ENCODE peak calls at places on chromosomes 12 and 14, in nine cellular contexts. I, Y, L, U, A, Z, K, R and T are unnamed samples.

GRCh38 chr14:56422703-56423213 is 156.8 kb upstream of the TMEM260 start:
- DNase-seq in Y (peak), K (peak), A (peak), R (peak), U (no peak), Z (no peak), L (peak), I (peak), T (peak)

GRCh38 chr12:68106160-68106559 is 53.4 kb downstream of the IFNG start:
- DNase-seq in A (no peak), R (peak), Y (no peak), U (no peak), L (no peak), I (no peak), Z (no peak), K (no peak), T (peak)

GRCh38 chr12:122081108-122081696 is 2.6 kb downstream of the MLXIP start:
- DNase-seq in Y (no peak), R (peak), U (no peak), A (no peak), L (no peak), K (no peak), Z (no peak), I (no peak), T (peak)

GRCh38 chr14:41607119-41607785 is 576 bp downstream of the LRFN5 start:
- DNase-seq in I (no peak), R (no peak), K (peak), U (no peak), A (no peak), Z (no peak), L (peak), Y (no peak), T (no peak)

GRCh38 chr14:61493239-61493638 is 171.9 kb downstream of the PRKCH start:
- DNase-seq in Y (no peak), K (no peak), I (no peak), A (no peak), Z (no peak), L (no peak), R (peak), U (no peak), T (no peak)

GRCh38 chr12:50839032-50839431 is 3.7 kb upstream of the TMPRSS12 start:
- DNase-seq in R (no peak), U (no peak), K (no peak), I (no peak), Y (no peak), A (no peak), L (no peak), Z (no peak), T (no peak)

GRCh38 chr14:23352506-23353432 is at the start of gene SLC22A17:
- DNase-seq in K (peak), R (peak), I (no peak), Y (no peak), L (peak), A (no peak), U (no peak), Z (peak), T (peak)

GRCh38 chr12:101648195-101648594 is 49.2 kb upstream of the CHPT1 start:
- DNase-seq in A (no peak), R (no peak), I (no peak), L (no peak), Z (no peak), K (no peak), Y (no peak), U (no peak), T (no peak)

GRCh38 chr12:128543493-128543892 is 276.5 kb downstream of the TMEM132C start:
- DNase-seq in I (no peak), L (no peak), Y (no peak), R (no peak), K (no peak), U (no peak), A (no peak), Z (no peak), T (no peak)

GRCh38 chr14:99260652-99261551 is 11.1 kb downstream of the BCL11B start:
- DNase-seq in L (no peak), I (no peak), Y (no peak), K (peak), Z (peak), R (no peak), A (no peak), U (no peak), T (no peak)

GRCh38 chr12:112778400-112778799 is 13.1 kb upstream of the RPH3A start:
- DNase-seq in R (no peak), K (no peak), Y (no peak), L (no peak), U (no peak), A (no peak), I (no peak), Z (no peak), T (no peak)

GRCh38 chr12:118052324-118053070 is 8.5 kb downstream of the WSB2 start:
- DNase-seq in Y (no peak), I (no peak), A (no peak), U (no peak), L (no peak), K (no peak), Z (no peak), R (peak), T (no peak)

GRCh38 chr14:105466491-105467248 is 8.0 kb upstream of the CRIP2 start:
- DNase-seq in U (no peak), A (no peak), R (no peak), I (no peak), K (no peak), L (no peak), Y (no peak), Z (no peak), T (no peak)

GRCh38 chr12:442235-442884 is 17.4 kb upstream of the B4GALNT3 start:
- DNase-seq in A (peak), Z (peak), K (peak), I (no peak), Y (peak), R (peak), L (peak), U (no peak), T (peak)

GRCh38 chr14:98143566-98143965 is 1128.4 kb downstream of the BCL11B start:
- DNase-seq in Z (no peak), A (no peak), Y (no peak), U (no peak), L (no peak), K (no peak), I (no peak), R (no peak), T (no peak)

GRCh38 chr12:39623919-39624318 is 4.3 kb upstream of the ABCD2 start:
- DNase-seq in R (no peak), Z (no peak), I (no peak), A (no peak), L (no peak), Y (no peak), U (no peak), K (no peak), T (no peak)

GRCh38 chr12:56082967-56083366 is 3.0 kb downstream of the ERBB3 start:
- DNase-seq in A (no peak), I (no peak), R (no peak), U (no peak), L (no peak), Z (no peak), Y (peak), K (no peak), T (no peak)

GRCh38 chr12:26340649-26341048 is 145.3 kb downstream of the SSPN start:
- DNase-seq in Z (no peak), Y (no peak), U (peak), L (no peak), R (peak), I (no peak), K (no peak), A (no peak), T (peak)

GRCh38 chr14:91100086-91100485 is 13.8 kb upstream of the DGLUCY start:
- DNase-seq in Z (no peak), L (no peak), R (no peak), A (no peak), I (no peak), Y (no peak), K (no peak), U (no peak), T (no peak)

GRCh38 chr14:73136387-73137221 is at the start of gene PSEN1:
- DNase-seq in U (peak), Y (peak), L (peak), R (peak), A (peak), I (peak), Z (peak), K (peak), T (peak)

GRCh38 chr14:50082784-50083466 is 33.4 kb downstream of the VCPKMT start:
- DNase-seq in I (no peak), Y (no peak), L (no peak), A (peak), K (no peak), U (no peak), Z (peak), R (no peak), T (no peak)